ENCODE peak calls at places on chromosomes 12 and 14, in seven cellular contexts. X is CD8-positive, alpha-beta memory T cell; G is CD4-positive, alpha-beta T cell; E is naive thymus-derived CD4-positive, alpha-beta T cell; P is CD4-positive, alpha-beta memory T cell; A is pancreas; O is heart left ventricle. V is an unnamed sample.

GRCh38 chr14:65824285-65824977 is 411.9 kb downstream of the FUT8 start:
- DNase-seq in O (peak), A (no peak), E (peak), G (peak), P (peak), X (peak), V (peak)

GRCh38 chr14:80776657-80777056 is 164.9 kb downstream of the CEP128 start:
- DNase-seq in A (no peak), X (no peak), E (no peak), P (no peak), O (no peak), G (no peak), V (no peak)

GRCh38 chr12:124326104-124326503 is 31.2 kb downstream of the RFLNA start:
- DNase-seq in X (no peak), E (no peak), O (no peak), G (no peak), A (peak), P (no peak), V (no peak)

GRCh38 chr14:64137657-64138290 is 156.4 kb downstream of the ESR2 start:
- DNase-seq in O (no peak), P (no peak), X (no peak), G (no peak), E (no peak), A (no peak), V (no peak)

GRCh38 chr14:62301076-62301475 is 538.9 kb downstream of the SNAPC1 start:
- DNase-seq in G (no peak), X (no peak), O (no peak), A (no peak), P (no peak), E (no peak), V (no peak)

GRCh38 chr12:83389237-83389996 is 702.7 kb downstream of the TMTC2 start:
- DNase-seq in O (no peak), A (peak), G (no peak), X (no peak), E (no peak), P (no peak), V (peak)

GRCh38 chr12:82474798-82475184 is 116.5 kb downstream of the METTL25 start:
- DNase-seq in G (no peak), X (no peak), O (no peak), A (no peak), E (no peak), P (no peak), V (no peak)

GRCh38 chr12:51678086-51678724 is 87.2 kb downstream of the SCN8A start:
- DNase-seq in O (no peak), X (peak), G (no peak), A (peak), P (peak), E (peak), V (peak)

GRCh38 chr14:70906785-70907171 is 481 bp upstream of the PCNX1 start:
- DNase-seq in G (no peak), O (no peak), P (no peak), X (no peak), A (no peak), E (no peak), V (no peak)

GRCh38 chr12:124732275-124733075 is 131.2 kb downstream of the SCARB1 start:
- DNase-seq in A (no peak), P (no peak), E (no peak), G (no peak), X (no peak), O (no peak), V (no peak)

GRCh38 chr12:89525002-89525823 is 617 bp upstream of the GALNT4 start:
- DNase-seq in X (peak), P (peak), A (peak), G (peak), E (peak), O (peak), V (peak)

GRCh38 chr12:12121022-12121421 is 50.3 kb downstream of the BCL2L14 start:
- DNase-seq in P (no peak), X (no peak), A (no peak), G (no peak), E (no peak), O (no peak), V (no peak)

GRCh38 chr12:12807970-12808702 is 5.0 kb upstream of the DDX47 start:
- DNase-seq in O (peak), E (peak), A (no peak), G (peak), P (peak), X (peak), V (peak)

GRCh38 chr12:55687746-55688145 is 20.0 kb downstream of the ITGA7 start:
- DNase-seq in A (no peak), X (no peak), E (no peak), P (no peak), O (no peak), G (no peak), V (no peak)

GRCh38 chr12:77947326-77947725 is 116.6 kb downstream of the NAV3 start:
- DNase-seq in O (no peak), A (no peak), E (no peak), X (no peak), G (no peak), P (no peak), V (peak)

GRCh38 chr12:113214938-113215400 is 6.3 kb upstream of the TPCN1 start:
- DNase-seq in G (no peak), X (no peak), A (no peak), E (no peak), O (peak), P (no peak), V (no peak)

GRCh38 chr12:128910629-128911028 is 57.4 kb downstream of the GLT1D1 start:
- DNase-seq in O (no peak), X (no peak), E (no peak), G (no peak), A (no peak), P (no peak), V (no peak)

GRCh38 chr12:69196302-69197288 is 42.8 kb upstream of the CPSF6 start:
- DNase-seq in X (no peak), O (no peak), E (no peak), P (no peak), A (no peak), G (no peak), V (peak)

GRCh38 chr14:71525663-71526246 is 406.5 kb upstream of the RGS6 start:
- DNase-seq in E (no peak), G (no peak), X (no peak), A (no peak), P (no peak), O (no peak), V (peak)

GRCh38 chr12:50186667-50187066 is 19.5 kb upstream of the CERS5 start:
- DNase-seq in P (no peak), A (no peak), X (no peak), E (no peak), G (no peak), O (no peak), V (peak)

GRCh38 chr12:58922849-58923248 is 2.5 kb upstream of the LRIG3 start:
- DNase-seq in A (no peak), O (no peak), E (no peak), G (no peak), X (no peak), P (no peak), V (no peak)

GRCh38 chr14:64762044-64763034 is 58.1 kb downstream of the PLEKHG3 start:
- DNase-seq in G (peak), O (peak), A (peak), P (peak), X (peak), E (no peak), V (peak)

GRCh38 chr14:96135285-96135684 is 69.4 kb upstream of the BDKRB2 start:
- DNase-seq in P (no peak), A (no peak), E (no peak), X (no peak), G (no peak), O (peak), V (no peak)

GRCh38 chr14:97644365-97644764 is 847.2 kb downstream of the VRK1 start:
- DNase-seq in X (no peak), E (no peak), O (no peak), P (no peak), G (no peak), A (no peak), V (no peak)

GRCh38 chr12:106369624-106370346 is 12.2 kb downstream of the POLR3B start:
- DNase-seq in G (no peak), X (no peak), P (no peak), O (no peak), E (no peak), A (no peak), V (no peak)
- H3K27ac ChIP-seq in G (no peak), X (no peak), P (no peak), O (no peak), E (no peak), A (no peak), V (no peak)

GRCh38 chr12:132315951-132316350 is 13.4 kb downstream of the GALNT9 start:
- DNase-seq in P (no peak), E (no peak), O (no peak), X (no peak), A (peak), G (no peak), V (no peak)
- H3K27ac ChIP-seq in P (no peak), E (no peak), O (no peak), X (no peak), A (no peak), G (no peak), V (no peak)

GRCh38 chr12:19120795-19121194 is 8.7 kb upstream of the PLEKHA5 start:
- DNase-seq in A (no peak), G (no peak), X (no peak), P (no peak), O (no peak), E (no peak), V (peak)
- H3K27ac ChIP-seq in A (no peak), G (no peak), X (no peak), P (no peak), O (no peak), E (no peak), V (no peak)

GRCh38 chr12:14938301-14938700 is at the start of gene ERP27:
- DNase-seq in O (no peak), P (no peak), A (peak), E (no peak), G (no peak), X (no peak), V (no peak)
- H3K27ac ChIP-seq in O (no peak), P (no peak), A (peak), E (peak), G (no peak), X (no peak), V (no peak)

GRCh38 chr12:3120701-3121100 is 43.5 kb downstream of the TSPAN9 start:
- DNase-seq in P (no peak), O (no peak), X (no peak), G (no peak), A (no peak), E (no peak), V (no peak)

GRCh38 chr12:3124917-3125316 is 47.7 kb downstream of the TSPAN9 start:
- DNase-seq in O (no peak), P (no peak), A (no peak), G (no peak), X (no peak), E (no peak), V (no peak)

GRCh38 chr12:3122841-3123678 is 45.9 kb downstream of the TSPAN9 start:
- DNase-seq in G (no peak), O (peak), P (no peak), X (no peak), E (no peak), A (no peak), V (no peak)

GRCh38 chr12:3125674-3126073 is 48.5 kb downstream of the TSPAN9 start:
- DNase-seq in E (no peak), A (no peak), P (no peak), O (no peak), X (no peak), G (no peak), V (no peak)

GRCh38 chr12:3123729-3124128 is 46.5 kb downstream of the TSPAN9 start:
- DNase-seq in A (no peak), O (no peak), P (no peak), X (no peak), G (no peak), E (no peak), V (no peak)
- H3K27ac ChIP-seq in A (no peak), O (no peak), P (no peak), X (no peak), G (no peak), E (no peak), V (no peak)

GRCh38 chr14:83885748-83886382 is 1644.1 kb upstream of the FLRT2 start:
- DNase-seq in P (no peak), X (no peak), E (no peak), O (no peak), A (no peak), G (no peak), V (no peak)
- H3K27ac ChIP-seq in P (no peak), X (no peak), E (no peak), O (no peak), A (no peak), G (no peak), V (no peak)

DNA sequence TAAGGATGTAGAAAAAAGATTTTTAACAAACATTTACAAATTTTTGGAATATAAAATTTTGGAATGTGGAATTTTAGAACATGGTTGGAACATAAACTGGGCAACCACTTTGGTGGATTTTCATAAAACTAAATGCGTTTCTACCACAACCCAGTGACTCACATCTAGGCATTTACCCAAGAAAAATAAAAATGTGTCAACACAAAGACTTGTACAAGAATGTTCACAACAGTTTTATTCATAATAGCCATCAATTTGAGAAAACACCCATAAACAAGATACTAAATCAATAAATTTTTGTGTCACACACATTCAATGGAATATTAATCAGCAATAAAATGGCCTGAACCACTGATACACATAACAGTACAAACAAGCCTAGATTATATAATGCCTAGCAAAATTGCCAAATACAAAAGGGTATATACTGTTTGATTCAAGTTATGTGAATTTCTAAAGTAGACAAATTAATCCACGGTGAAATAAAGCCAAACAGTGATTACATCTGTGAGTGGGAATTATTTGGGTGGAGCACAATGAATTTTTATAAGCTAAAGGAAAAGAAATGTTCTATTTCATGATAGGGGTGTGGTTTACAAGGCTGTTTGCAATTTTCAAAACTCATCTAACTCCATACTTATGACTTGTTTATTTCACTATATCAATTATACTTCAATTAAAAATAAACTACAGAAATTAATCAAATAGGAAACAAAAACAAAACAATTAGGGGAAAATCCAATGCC is 415.2 kb upstream of the OR4E1 start:
- DNase-seq in A (no peak), X (no peak), P (no peak), O (no peak), E (no peak), G (no peak), V (no peak)
- H3K27ac ChIP-seq in A (no peak), X (no peak), P (no peak), O (peak), E (no peak), G (no peak), V (no peak)

DNA sequence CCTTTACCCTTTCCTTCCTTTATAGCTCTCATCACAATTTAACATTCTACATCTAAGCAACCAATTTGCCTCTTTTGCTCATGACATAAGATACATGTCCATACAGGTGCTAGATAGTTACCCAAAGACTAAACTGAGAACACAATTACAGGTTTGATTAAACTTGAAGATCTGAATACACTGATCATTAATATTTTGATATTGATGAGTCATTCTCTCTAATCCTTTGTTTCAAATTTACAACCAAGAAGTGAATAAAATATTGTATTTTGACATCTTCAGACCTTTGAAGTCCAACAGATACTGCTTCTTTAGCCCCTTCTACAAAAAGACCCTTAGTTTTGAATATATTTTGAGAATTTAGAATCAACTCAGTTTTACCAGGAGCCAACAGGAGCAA is 2.6 kb downstream of the NAP1L1 start:
- DNase-seq in G (no peak), O (no peak), A (no peak), E (no peak), P (no peak), X (no peak), V (no peak)
- H3K27ac ChIP-seq in G (no peak), O (no peak), A (no peak), E (no peak), P (no peak), X (no peak), V (no peak)